ENCODE peak calls at places on chromosomes 1 and 21, in ten cellular contexts. G is fibroblast of lung; N is right cardiac atrium; H is GM23338; X is H9; F is spleen; Z is cardiac muscle cell; I is CD8-positive, alpha-beta T cell; D is PC-3; O is RWPE2. R is an unnamed sample. For H3K4me1, the result is how much of the 10 kb centered on the place peaks cover.

GRCh38 chr1:196259291-196259690 is 348.9 kb downstream of the KCNT2 start:
- DNase-seq in G (no peak), N (no peak), H (no peak), X (no peak), F (no peak), Z (no peak), I (no peak), D (no peak), O (no peak), R (no peak)

GRCh38 chr1:156707486-156708244 is 2.3 kb upstream of the CRABP2 start:
- DNase-seq in G (peak), N (no peak), H (peak), X (peak), F (no peak), Z (no peak), I (no peak), D (no peak), O (no peak), R (no peak)

GRCh38 chr1:180778782-180779398 is 133.8 kb upstream of the KIAA1614 start:
- DNase-seq in G (no peak), N (no peak), H (peak), X (peak), F (no peak), Z (peak), I (no peak), D (peak), O (no peak), R (peak)

GRCh38 chr1:119617751-119618691 is 30.0 kb downstream of the ZNF697 start:
- DNase-seq in G (no peak), N (peak), H (no peak), X (no peak), F (no peak), Z (peak), I (no peak), D (no peak), O (no peak), R (no peak)

GRCh38 chr1:85078903-85079302 is 30.6 kb upstream of the MCOLN3 start:
- DNase-seq in G (peak), N (no peak), H (peak), X (no peak), F (no peak), Z (peak), I (no peak), D (peak), O (no peak), R (no peak)

GRCh38 chr21:42319368-42319767 is 4.2 kb upstream of the TFF3 start:
- DNase-seq in G (no peak), N (no peak), H (no peak), X (no peak), F (peak), Z (no peak), I (no peak), D (no peak), O (no peak), R (peak)

GRCh38 chr1:109264379-109264755 is 15.0 kb downstream of the CELSR2 start:
- DNase-seq in G (no peak), N (peak), H (no peak), X (no peak), F (no peak), Z (no peak), I (no peak), D (no peak), O (no peak), R (no peak)

GRCh38 chr21:41779659-41780058 is 12.8 kb upstream of the RIPK4 start:
- DNase-seq in G (no peak), N (no peak), H (no peak), X (no peak), F (no peak), Z (no peak), I (no peak), D (peak), O (no peak), R (peak)

GRCh38 chr1:216765346-216766300 is 42.4 kb upstream of the ESRRG start:
- DNase-seq in G (no peak), N (no peak), H (no peak), X (no peak), F (no peak), Z (no peak), I (no peak), D (peak), O (no peak), R (no peak)

GRCh38 chr1:241136401-241136800 is 220.6 kb downstream of the RGS7 start:
- DNase-seq in G (no peak), N (no peak), H (no peak), X (no peak), F (no peak), Z (no peak), I (no peak), D (no peak), O (no peak), R (no peak)

GRCh38 chr1:2452583-2453315 is 23.3 kb upstream of the PLCH2 start:
- DNase-seq in G (peak), N (no peak), H (no peak), X (no peak), F (no peak), Z (no peak), I (no peak), D (peak), O (no peak), R (no peak)

GRCh38 chr1:11053758-11054137 is 6.1 kb downstream of the SRM start:
- DNase-seq in G (no peak), N (no peak), H (peak), X (peak), F (no peak), Z (peak), I (no peak), D (no peak), O (no peak), R (no peak)

GRCh38 chr1:185759061-185759460 is 24.9 kb downstream of the HMCN1 start:
- DNase-seq in G (peak), N (no peak), H (no peak), X (no peak), F (no peak), Z (no peak), I (no peak), D (no peak), O (no peak), R (no peak)

GRCh38 chr1:27568247-27569087 is 35.5 kb downstream of the AHDC1 start:
- DNase-seq in G (peak), N (peak), H (peak), X (peak), F (peak), Z (peak), I (peak), D (peak), O (peak), R (peak)
- H3K4me1 ChIP-seq in G (half or more), N (half or more), H (half or more), X (under half), F (under half), Z (half or more), I (under half), D (under half), O (under half), R (under half)

GRCh38 chr1:88133991-88134390 is 550.1 kb upstream of the PKN2 start:
- DNase-seq in G (no peak), N (no peak), H (no peak), X (no peak), F (no peak), Z (no peak), I (no peak), D (no peak), O (no peak), R (no peak)

GRCh38 chr1:88140325-88140724 is 543.7 kb upstream of the PKN2 start:
- DNase-seq in G (no peak), N (no peak), H (no peak), X (no peak), F (no peak), Z (no peak), I (no peak), D (no peak), O (no peak), R (no peak)

DNA sequence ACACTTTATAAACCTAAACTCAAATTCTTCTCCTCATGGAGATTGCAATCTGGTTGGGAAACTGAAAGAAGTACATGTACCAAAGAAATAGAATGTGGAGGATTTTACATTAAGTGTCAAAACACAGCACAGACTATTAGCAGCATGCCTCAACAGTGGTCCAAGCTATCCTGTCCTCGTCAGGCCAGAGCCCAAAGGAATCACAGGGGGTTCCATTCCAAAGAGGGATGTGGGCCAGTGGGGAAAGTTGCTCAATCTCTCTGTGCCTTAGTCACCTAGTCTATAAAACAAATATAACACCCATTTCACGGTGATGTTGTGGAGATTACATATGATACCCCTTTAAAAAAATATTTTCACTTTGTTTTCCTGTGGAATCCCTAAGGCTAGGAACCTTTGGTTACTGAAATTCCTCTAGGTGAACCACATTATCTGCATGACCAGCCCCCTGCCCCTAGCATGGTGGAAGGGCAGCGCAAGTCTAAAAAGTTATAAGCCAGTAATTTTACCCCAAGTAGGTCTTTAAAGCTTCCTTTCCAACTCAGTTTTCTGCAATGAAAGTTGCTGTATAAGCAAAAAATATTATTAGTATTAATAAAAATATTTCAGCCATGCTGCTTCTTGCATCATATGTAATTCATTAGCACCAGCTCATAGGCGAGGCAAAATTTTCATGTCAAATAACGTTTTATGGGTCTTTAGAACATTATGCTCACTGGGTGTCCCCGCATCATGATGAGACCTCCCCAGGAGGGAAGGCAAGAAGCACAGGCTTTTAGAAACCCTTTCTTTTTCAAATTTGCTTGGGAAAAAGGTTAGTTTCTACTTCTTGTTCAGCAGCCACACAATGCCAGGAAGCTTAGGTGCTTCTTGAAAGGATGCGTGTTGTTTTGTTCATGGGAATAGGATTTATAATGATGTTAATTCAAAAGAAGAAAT is 548.8 kb upstream of the PKN2 start:
- DNase-seq in G (no peak), N (no peak), H (peak), X (no peak), F (no peak), Z (no peak), I (no peak), D (no peak), O (no peak), R (no peak)
- H3K27ac ChIP-seq in G (no peak), N (no peak), H (peak), X (no peak), F (no peak), Z (no peak), I (no peak), D (no peak), O (no peak), R (no peak)

DNA sequence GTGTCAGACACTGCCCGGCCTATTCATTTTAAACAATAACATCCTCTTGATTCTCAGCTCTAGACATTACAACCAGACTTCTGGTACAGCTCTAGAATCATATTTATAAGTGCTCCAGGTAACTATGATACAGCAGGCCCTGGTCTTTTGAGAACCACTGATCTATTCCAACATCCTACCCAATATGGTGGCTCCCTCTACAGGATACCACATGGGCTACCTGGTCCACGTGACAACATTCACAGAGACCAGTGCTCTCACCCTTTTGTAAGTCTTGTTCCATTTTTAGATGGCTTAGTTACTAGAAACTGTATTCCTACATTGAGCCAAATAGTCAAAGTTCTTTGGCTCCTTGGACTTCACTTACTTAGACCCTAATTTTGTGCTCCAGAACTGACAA is 102.9 kb downstream of the PTPN14 start:
- DNase-seq in G (no peak), N (no peak), H (peak), X (peak), F (no peak), Z (no peak), I (no peak), D (no peak), O (no peak), R (no peak)
- H3K4me1 ChIP-seq in G (under half), N (under half), H (under half), X (under half), F (under half), Z (under half), I (under half), D (half or more), O (under half), R (under half)

GRCh38 chr1:30469426-30469825 is 254.0 kb downstream of the MATN1 start:
- DNase-seq in G (no peak), N (no peak), H (no peak), X (no peak), F (peak), Z (no peak), I (no peak), D (no peak), O (no peak), R (no peak)

GRCh38 chr1:30466026-30466425 is 257.4 kb downstream of the MATN1 start:
- DNase-seq in G (no peak), N (no peak), H (no peak), X (no peak), F (peak), Z (no peak), I (no peak), D (no peak), O (peak), R (no peak)

GRCh38 chr1:30466610-30467009 is 256.8 kb downstream of the MATN1 start:
- DNase-seq in G (no peak), N (no peak), H (no peak), X (no peak), F (peak), Z (no peak), I (no peak), D (no peak), O (no peak), R (no peak)

GRCh38 chr1:30465096-30465495 is 258.3 kb downstream of the MATN1 start:
- DNase-seq in G (no peak), N (no peak), H (no peak), X (no peak), F (peak), Z (no peak), I (no peak), D (no peak), O (no peak), R (no peak)

GRCh38 chr1:30467101-30467500 is 256.3 kb downstream of the MATN1 start:
- DNase-seq in G (no peak), N (no peak), H (no peak), X (no peak), F (peak), Z (no peak), I (no peak), D (no peak), O (peak), R (no peak)
- H3K27ac ChIP-seq in G (no peak), N (no peak), H (no peak), X (no peak), F (no peak), Z (no peak), I (no peak), D (no peak), O (no peak), R (no peak)

GRCh38 chr1:231417503-231417902 is 4.6 kb downstream of the EGLN1 start:
- DNase-seq in G (no peak), N (no peak), H (no peak), X (no peak), F (no peak), Z (no peak), I (no peak), D (no peak), O (no peak), R (no peak)
- H3K4me1 ChIP-seq in G (under half), N (under half), H (under half), X (under half), F (under half), Z (half or more), I (half or more), D (under half), O (under half), R (under half)

R was measured in small intestine.